ENCODE peak calls at places on chromosome 14, in six cellular contexts. One of them, this sample, is unnamed. For H3K4me1, the result is how much of the 10 kb centered on the place peaks cover.

GRCh38 chr14:28102814-28103213 is 663.8 kb upstream of the FOXG1 start:
- DNase-seq in adipocyte: no peak
- DNase-seq in heart left ventricle: no peak
- DNase-seq in heart right ventricle: no peak
- DNase-seq in pancreas: no peak
- DNase-seq in psoas muscle: no peak
- DNase-seq in this sample: no peak

GRCh38 chr14:98924046-98924445 is 348.0 kb downstream of the BCL11B start:
- DNase-seq in adipocyte: no peak
- DNase-seq in heart left ventricle: no peak
- DNase-seq in heart right ventricle: no peak
- DNase-seq in pancreas: no peak
- DNase-seq in psoas muscle: no peak
- DNase-seq in this sample: no peak

GRCh38 chr14:54424479-54424901 is 16.7 kb downstream of the CNIH1 start:
- DNase-seq in adipocyte: no peak
- DNase-seq in heart left ventricle: no peak
- DNase-seq in heart right ventricle: no peak
- DNase-seq in pancreas: no peak
- DNase-seq in psoas muscle: no peak
- DNase-seq in this sample: no peak

GRCh38 chr14:74286736-74287135 is 16.0 kb downstream of the ABCD4 start:
- DNase-seq in adipocyte: no peak
- DNase-seq in heart left ventricle: no peak
- DNase-seq in heart right ventricle: no peak
- DNase-seq in pancreas: no peak
- DNase-seq in psoas muscle: no peak
- DNase-seq in this sample: no peak

GRCh38 chr14:92456215-92457017 is 57.2 kb upstream of the RIN3 start:
- DNase-seq in adipocyte: peak
- DNase-seq in heart left ventricle: peak
- DNase-seq in heart right ventricle: peak
- DNase-seq in pancreas: no peak
- DNase-seq in psoas muscle: peak
- DNase-seq in this sample: peak

GRCh38 chr14:68926236-68926635 is 52.9 kb downstream of the ACTN1 start:
- DNase-seq in adipocyte: no peak
- DNase-seq in heart left ventricle: no peak
- DNase-seq in heart right ventricle: no peak
- DNase-seq in pancreas: no peak
- DNase-seq in psoas muscle: no peak
- DNase-seq in this sample: no peak

GRCh38 chr14:99575043-99576023 is 28.7 kb downstream of the CCDC85C start:
- DNase-seq in adipocyte: no peak
- DNase-seq in heart left ventricle: peak
- DNase-seq in heart right ventricle: peak
- DNase-seq in pancreas: peak
- DNase-seq in psoas muscle: no peak
- DNase-seq in this sample: no peak

GRCh38 chr14:91388551-91388975 is 29.1 kb downstream of the CCDC88C start:
- DNase-seq in adipocyte: no peak
- DNase-seq in heart left ventricle: no peak
- DNase-seq in heart right ventricle: no peak
- DNase-seq in pancreas: no peak
- DNase-seq in psoas muscle: no peak
- DNase-seq in this sample: no peak

GRCh38 chr14:75551021-75551420 is 27.4 kb upstream of the FLVCR2 start:
- DNase-seq in adipocyte: no peak
- DNase-seq in heart left ventricle: no peak
- DNase-seq in heart right ventricle: no peak
- DNase-seq in pancreas: no peak
- DNase-seq in psoas muscle: no peak
- DNase-seq in this sample: no peak

GRCh38 chr14:75254381-75254821 is 24.2 kb upstream of the FOS start:
- DNase-seq in adipocyte: no peak
- DNase-seq in heart left ventricle: peak
- DNase-seq in heart right ventricle: peak
- DNase-seq in pancreas: peak
- DNase-seq in psoas muscle: peak
- DNase-seq in this sample: no peak

GRCh38 chr14:42490536-42490935 is 883.9 kb downstream of the LRFN5 start:
- DNase-seq in adipocyte: no peak
- DNase-seq in heart left ventricle: no peak
- DNase-seq in heart right ventricle: no peak
- DNase-seq in pancreas: no peak
- DNase-seq in psoas muscle: no peak
- DNase-seq in this sample: no peak

GRCh38 chr14:49942090-49942489 is 49.2 kb downstream of the ARF6 start:
- DNase-seq in adipocyte: no peak
- DNase-seq in heart left ventricle: no peak
- DNase-seq in heart right ventricle: no peak
- DNase-seq in pancreas: no peak
- DNase-seq in psoas muscle: no peak
- DNase-seq in this sample: no peak

GRCh38 chr14:74638066-74638465 is 26.0 kb upstream of the LTBP2 start:
- DNase-seq in adipocyte: no peak
- DNase-seq in heart left ventricle: no peak
- DNase-seq in heart right ventricle: no peak
- DNase-seq in pancreas: no peak
- DNase-seq in psoas muscle: no peak
- DNase-seq in this sample: no peak

GRCh38 chr14:24279301-24280186 is 8.1 kb upstream of the RABGGTA start:
- DNase-seq in adipocyte: no peak
- DNase-seq in heart left ventricle: peak
- DNase-seq in heart right ventricle: peak
- DNase-seq in pancreas: no peak
- DNase-seq in psoas muscle: no peak
- DNase-seq in this sample: no peak

GRCh38 chr14:97388408-97388807 is 591.2 kb downstream of the VRK1 start:
- DNase-seq in adipocyte: no peak
- DNase-seq in heart left ventricle: no peak
- DNase-seq in heart right ventricle: no peak
- DNase-seq in pancreas: no peak
- DNase-seq in psoas muscle: no peak
- DNase-seq in this sample: no peak

GRCh38 chr14:54472291-54472690 is 16.5 kb downstream of the GMFB start:
- DNase-seq in adipocyte: no peak
- DNase-seq in heart left ventricle: no peak
- DNase-seq in heart right ventricle: no peak
- DNase-seq in pancreas: no peak
- DNase-seq in psoas muscle: no peak
- DNase-seq in this sample: no peak

GRCh38 chr14:63551338-63551737 is 8.2 kb upstream of the PPP2R5E start:
- DNase-seq in adipocyte: peak
- DNase-seq in heart left ventricle: no peak
- DNase-seq in heart right ventricle: no peak
- DNase-seq in pancreas: no peak
- DNase-seq in psoas muscle: no peak
- DNase-seq in this sample: no peak

GRCh38 chr14:61188936-61189808 is 92.0 kb downstream of the TMEM30B start:
- DNase-seq in adipocyte: peak
- DNase-seq in heart left ventricle: peak
- DNase-seq in heart right ventricle: peak
- DNase-seq in pancreas: peak
- DNase-seq in psoas muscle: peak
- DNase-seq in this sample: no peak
- H3K4me3 ChIP-seq in adipocyte: peak
- H3K4me3 ChIP-seq in heart left ventricle: peak
- H3K4me3 ChIP-seq in heart right ventricle: peak
- H3K4me3 ChIP-seq in pancreas: no peak
- H3K4me3 ChIP-seq in psoas muscle: peak
- H3K4me3 ChIP-seq in this sample: peak

DNA sequence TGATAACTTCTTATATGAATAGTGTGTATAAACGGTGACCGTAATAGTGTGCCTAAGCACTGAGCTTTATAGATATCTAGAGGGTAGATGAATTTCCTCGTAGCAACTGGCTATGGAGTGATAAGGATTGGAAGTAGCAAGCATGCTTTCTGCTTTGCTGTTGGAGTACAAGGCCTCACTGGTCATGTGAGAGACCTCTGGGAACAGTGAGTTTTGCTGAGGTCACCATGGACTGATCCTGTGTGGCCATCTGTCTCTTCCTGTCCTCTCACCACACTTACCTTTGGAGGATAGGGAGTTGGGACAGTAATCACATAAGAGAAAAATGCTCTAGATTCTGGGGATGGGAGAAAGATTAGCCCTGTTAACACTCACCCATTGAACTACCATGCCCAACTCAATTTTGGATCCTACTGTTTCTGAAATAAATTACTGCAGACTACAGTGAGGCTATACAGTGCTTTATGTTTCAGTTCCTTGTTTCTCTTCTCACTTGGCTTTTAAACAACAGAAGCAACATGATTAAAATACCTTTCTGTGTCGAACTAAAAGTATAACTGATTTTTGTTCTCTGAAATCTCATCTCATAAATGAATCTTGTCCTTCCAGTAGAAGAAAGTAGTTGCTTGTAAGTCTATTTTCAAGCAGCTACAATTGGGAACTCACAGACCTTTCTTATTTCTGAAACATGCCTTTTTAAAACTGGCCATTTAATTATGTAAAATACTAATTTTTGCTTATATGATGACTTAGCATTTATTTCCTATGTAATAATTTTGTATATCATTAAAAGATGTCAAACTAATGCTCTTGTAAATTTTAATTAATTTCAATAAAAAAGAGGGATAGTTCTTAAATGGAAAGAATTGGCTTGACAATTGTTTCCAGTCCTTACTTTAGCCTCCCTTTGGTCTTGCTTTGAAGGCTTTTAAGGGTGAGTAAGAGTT is 8.3 kb downstream of the TMX1 start:
- DNase-seq in adipocyte: no peak
- DNase-seq in heart left ventricle: no peak
- DNase-seq in heart right ventricle: no peak
- DNase-seq in pancreas: no peak
- DNase-seq in psoas muscle: no peak
- DNase-seq in this sample: no peak
- H3K4me1 ChIP-seq in adipocyte: under half
- H3K4me1 ChIP-seq in heart left ventricle: under half
- H3K4me1 ChIP-seq in heart right ventricle: under half
- H3K4me1 ChIP-seq in pancreas: under half
- H3K4me1 ChIP-seq in psoas muscle: under half
- H3K4me1 ChIP-seq in this sample: under half

DNA sequence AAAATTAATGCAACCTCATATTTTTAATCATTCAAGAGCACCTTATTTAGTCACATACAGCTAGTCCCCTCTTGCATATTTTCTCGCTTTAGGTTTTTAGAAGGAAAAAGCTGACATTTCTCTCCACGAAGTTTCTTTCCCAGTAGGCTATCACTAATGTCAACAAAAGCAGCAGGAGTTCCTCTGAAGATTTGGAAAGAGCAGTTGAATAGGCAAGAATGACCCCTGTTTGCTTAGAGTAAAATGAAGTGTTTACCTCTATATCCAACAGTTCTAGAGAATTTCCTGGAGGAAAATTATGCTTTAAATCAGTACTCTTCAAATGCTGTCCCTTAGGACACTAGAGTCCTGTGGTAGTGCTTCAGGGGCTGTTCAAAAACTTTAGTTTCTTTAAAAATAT is 188.1 kb upstream of the PRKD1 start:
- DNase-seq in adipocyte: no peak
- DNase-seq in heart left ventricle: no peak
- DNase-seq in heart right ventricle: no peak
- DNase-seq in pancreas: no peak
- DNase-seq in psoas muscle: no peak
- DNase-seq in this sample: no peak
- H3K4me3 ChIP-seq in adipocyte: no peak
- H3K4me3 ChIP-seq in heart left ventricle: no peak
- H3K4me3 ChIP-seq in heart right ventricle: no peak
- H3K4me3 ChIP-seq in pancreas: no peak
- H3K4me3 ChIP-seq in psoas muscle: no peak
- H3K4me3 ChIP-seq in this sample: no peak

DNA sequence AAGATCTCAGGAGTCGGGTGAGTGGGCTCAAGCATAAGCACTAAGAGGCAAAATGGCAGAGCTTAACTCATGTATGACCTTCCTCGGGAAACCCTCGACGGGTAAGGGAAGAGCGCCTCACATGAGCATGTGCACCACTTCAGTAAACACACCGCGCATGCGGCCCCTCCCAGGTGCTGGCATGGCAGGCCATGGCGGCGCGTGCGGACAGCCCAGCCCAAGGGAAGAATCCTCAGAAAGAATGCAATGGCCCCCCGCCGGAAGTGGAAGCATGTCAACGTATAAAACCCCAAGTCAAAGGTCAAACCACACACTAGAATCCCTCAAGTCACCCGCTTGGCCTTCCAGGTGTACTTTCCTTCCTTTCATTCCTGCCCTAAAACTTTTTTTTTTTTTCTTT is 6.6 kb upstream of the TNFAIP2 start:
- DNase-seq in adipocyte: no peak
- DNase-seq in heart left ventricle: no peak
- DNase-seq in heart right ventricle: no peak
- DNase-seq in pancreas: no peak
- DNase-seq in psoas muscle: no peak
- DNase-seq in this sample: no peak
- H3K4me1 ChIP-seq in adipocyte: under half
- H3K4me1 ChIP-seq in heart left ventricle: under half
- H3K4me1 ChIP-seq in heart right ventricle: under half
- H3K4me1 ChIP-seq in pancreas: under half
- H3K4me1 ChIP-seq in psoas muscle: under half
- H3K4me1 ChIP-seq in this sample: half or more

GRCh38 chr14:70555890-70556289 is 21.1 kb upstream of the ADAM20 start:
- DNase-seq in adipocyte: no peak
- DNase-seq in heart left ventricle: peak
- DNase-seq in heart right ventricle: peak
- DNase-seq in pancreas: peak
- DNase-seq in psoas muscle: no peak
- DNase-seq in this sample: no peak
- H3K4me3 ChIP-seq in adipocyte: peak
- H3K4me3 ChIP-seq in heart left ventricle: no peak
- H3K4me3 ChIP-seq in heart right ventricle: peak
- H3K4me3 ChIP-seq in pancreas: no peak
- H3K4me3 ChIP-seq in psoas muscle: peak
- H3K4me3 ChIP-seq in this sample: no peak

DNA sequence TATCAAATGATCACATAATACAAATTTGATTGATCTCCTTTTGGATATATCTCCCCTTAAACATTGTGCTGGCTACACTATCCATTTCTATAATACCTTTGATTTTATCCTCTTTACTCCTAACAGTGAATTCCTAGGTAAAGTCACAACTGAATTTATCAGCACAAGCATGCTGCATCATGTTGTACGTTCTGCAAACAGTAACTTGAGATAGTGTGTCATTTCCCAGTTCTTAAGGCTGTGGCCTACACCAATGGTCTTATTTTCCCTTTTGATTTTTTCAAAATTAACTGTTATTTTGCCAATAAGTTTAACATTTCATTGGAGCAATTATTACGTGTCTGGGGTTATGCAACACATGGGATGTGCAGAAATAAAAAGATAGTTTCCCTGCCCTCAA is 24.8 kb downstream of the PRKCH start:
- DNase-seq in adipocyte: no peak
- DNase-seq in heart left ventricle: no peak
- DNase-seq in heart right ventricle: no peak
- DNase-seq in pancreas: no peak
- DNase-seq in psoas muscle: no peak
- DNase-seq in this sample: no peak
- H3K4me1 ChIP-seq in adipocyte: under half
- H3K4me1 ChIP-seq in heart left ventricle: half or more
- H3K4me1 ChIP-seq in heart right ventricle: under half
- H3K4me1 ChIP-seq in pancreas: under half
- H3K4me1 ChIP-seq in psoas muscle: under half
- H3K4me1 ChIP-seq in this sample: half or more

This sample was measured in vagina.